ENCODE peak calls at places on chromosomes 13 and 19, in eight cellular contexts. R is SJCRH30; E is thoracic aorta; Y is tibial nerve; O is keratinocyte; C is breast epithelium; U is CD8-positive, alpha-beta T cell; K is stomach. H is an unnamed sample.

GRCh38 chr13:73230714-73231113 is 171.9 kb downstream of the KLF5 start:
- DNase-seq in U (no peak), C (no peak), O (no peak), Y (no peak), R (no peak), E (no peak), K (no peak), H (no peak)

GRCh38 chr19:38452430-38453366 is 19.2 kb downstream of the RYR1 start:
- DNase-seq in E (no peak), R (peak; percentile 74), C (no peak), K (no peak), U (no peak), O (no peak), Y (no peak), H (no peak)

GRCh38 chr13:51286135-51287002 is 53.1 kb upstream of the SERPINE3 start:
- DNase-seq in U (peak; percentile 56), C (peak; percentile 64), O (no peak), K (peak; percentile 83), Y (peak; percentile 74), R (peak; percentile 83), E (peak; percentile 15), H (peak; percentile 54)

GRCh38 chr13:114230117-114230516 is 4.6 kb upstream of the CDC16 start:
- DNase-seq in C (no peak), Y (no peak), O (no peak), R (no peak), U (no peak), K (no peak), E (no peak), H (no peak)

GRCh38 chr13:78185700-78186099 is 267.1 kb upstream of the EDNRB start:
- DNase-seq in O (no peak), U (no peak), C (no peak), Y (no peak), R (no peak), E (no peak), K (no peak), H (no peak)

GRCh38 chr19:33998739-33999345 is 173.5 kb upstream of the LSM14A start:
- DNase-seq in O (no peak), C (no peak), E (no peak), R (no peak), K (no peak), U (no peak), Y (no peak), H (no peak)

GRCh38 chr13:40974460-40975407 is 44.4 kb downstream of the ELF1 start:
- DNase-seq in E (no peak), U (no peak), Y (no peak), O (no peak), R (peak; percentile 63), K (no peak), C (no peak), H (peak; percentile 35)

GRCh38 chr19:48837586-48838191 is 1.4 kb upstream of the HSD17B14 start:
- DNase-seq in O (no peak), E (no peak), Y (no peak), R (no peak), K (no peak), C (no peak), U (no peak), H (no peak)

GRCh38 chr13:65724261-65724660 is 1505.9 kb downstream of the PCDH9 start:
- DNase-seq in Y (no peak), O (no peak), U (no peak), E (no peak), R (peak; percentile 4), K (no peak), C (no peak), H (no peak)

GRCh38 chr13:52600666-52601065 is 41.6 kb upstream of the HNRNPA1L2 start:
- DNase-seq in R (no peak), K (no peak), U (no peak), C (no peak), E (no peak), O (no peak), Y (no peak), H (no peak)

GRCh38 chr19:2511991-2512390 is 36.1 kb downstream of the GADD45B start:
- DNase-seq in C (no peak), E (no peak), K (no peak), R (no peak), O (no peak), U (no peak), Y (no peak), H (no peak)

GRCh38 chr19:2973229-2973628 is 4.1 kb upstream of the TLE6 start:
- DNase-seq in K (no peak), Y (no peak), E (no peak), C (no peak), O (no peak), R (no peak), U (no peak), H (no peak)

GRCh38 chr13:49540552-49540951 is 44.8 kb downstream of the PHF11 start:
- DNase-seq in C (no peak), U (no peak), R (no peak), O (no peak), Y (no peak), K (no peak), E (no peak), H (no peak)

GRCh38 chr13:29427937-29428309 is 167.6 kb downstream of the SLC7A1 start:
- DNase-seq in U (no peak), E (no peak), O (no peak), C (no peak), R (no peak), K (no peak), Y (no peak), H (no peak)

GRCh38 chr19:4144666-4145261 is 8.7 kb upstream of the CREB3L3 start:
- DNase-seq in R (no peak), E (no peak), K (peak; percentile 32), C (no peak), U (no peak), O (no peak), Y (no peak), H (peak; percentile 80)

GRCh38 chr19:1387684-1388636 is 4.3 kb downstream of the NDUFS7 start:
- DNase-seq in K (no peak), C (no peak), E (no peak), R (no peak), U (no peak), Y (no peak), O (no peak), H (no peak)
- H3K27ac ChIP-seq in K (no peak overlapping the region), C (no peak overlapping the region), E (no peak overlapping the region), R (no peak overlapping the region), U (no peak overlapping the region), Y (no peak overlapping the region), O (no peak overlapping the region), H (no peak overlapping the region)

GRCh38 chr13:98482476-98483444 is 94.1 kb downstream of the STK24 start:
- DNase-seq in Y (peak; percentile 61), U (no peak), O (no peak), R (peak; percentile 60), K (peak; percentile 87), E (no peak), C (peak; percentile 57), H (peak; percentile 17)

GRCh38 chr13:98481511-98481951 is 95.4 kb downstream of the STK24 start:
- DNase-seq in R (peak; percentile 85), O (no peak), U (no peak), C (no peak), Y (no peak), K (no peak), E (no peak), H (no peak)

GRCh38 chr13:98485561-98485960 is 91.3 kb downstream of the STK24 start:
- DNase-seq in Y (no peak), E (no peak), K (no peak), R (peak; percentile 48), U (no peak), C (no peak), O (no peak), H (no peak)

GRCh38 chr13:98484289-98485219 is 92.4 kb downstream of the STK24 start:
- DNase-seq in K (peak; percentile 85), Y (no peak), U (peak; percentile 34), C (peak; percentile 89), E (peak; percentile 85), R (peak; percentile 95), O (peak; percentile 96), H (peak; percentile 84)

GRCh38 chr13:98483636-98484288 is 93.1 kb downstream of the STK24 start:
- DNase-seq in U (no peak), C (no peak), Y (no peak), E (no peak), K (no peak), O (no peak), R (peak; percentile 25), H (peak; percentile 9)
- H3K4me1 ChIP-seq in U (peaks cover 26% of the 10 kb centered on the region), C (peaks cover 23% of the 10 kb centered on the region), Y (peaks cover 84% of the 10 kb centered on the region), E (peaks cover 38% of the 10 kb centered on the region), K (peaks cover 80% of the 10 kb centered on the region), O (peaks cover 42% of the 10 kb centered on the region), R (peaks cover 53% of the 10 kb centered on the region), H (peaks cover 35% of the 10 kb centered on the region)

GRCh38 chr13:90622547-90622946 is 724.9 kb upstream of the MIR17HG start:
- DNase-seq in O (peak; percentile 11), R (no peak), K (no peak), U (no peak), E (no peak), Y (no peak), C (no peak), H (no peak)

GRCh38 chr13:90628471-90628870 is 719.0 kb upstream of the MIR17HG start:
- DNase-seq in R (no peak), C (no peak), O (no peak), U (no peak), Y (no peak), E (no peak), K (no peak), H (no peak)

GRCh38 chr13:90627813-90628212 is 719.7 kb upstream of the MIR17HG start:
- DNase-seq in U (no peak), O (no peak), E (no peak), K (no peak), R (no peak), Y (no peak), C (no peak), H (no peak)

GRCh38 chr13:90618133-90618532 is 729.4 kb upstream of the MIR17HG start:
- DNase-seq in E (no peak), K (no peak), R (no peak), Y (no peak), C (no peak), U (no peak), O (no peak), H (no peak)

GRCh38 chr13:90623318-90624011 is 724.0 kb upstream of the MIR17HG start:
- DNase-seq in O (no peak), Y (no peak), K (no peak), U (no peak), E (no peak), R (no peak), C (no peak), H (no peak)
- H3K4me3 ChIP-seq in O (peak overlapping the region; percentile 41), Y (no peak overlapping the region), K (no peak overlapping the region), U (no peak overlapping the region), E (no peak overlapping the region), R (no peak overlapping the region), C (no peak overlapping the region), H (no peak overlapping the region)

GRCh38 chr19:10543420-10544241 is at the start of gene ATG4D:
- DNase-seq in E (no peak), Y (peak; percentile 56), R (peak; percentile 85), O (no peak), U (peak; percentile 77), C (peak; percentile 70), K (peak; percentile 96), H (peak; percentile 97)

GRCh38 chr19:10544242-10544752 is 593 bp downstream of the ATG4D start:
- DNase-seq in O (no peak), R (no peak), Y (no peak), C (no peak), U (no peak), E (no peak), K (peak; percentile 66), H (peak; percentile 83)

GRCh38 chr19:10546817-10547216 is 3.1 kb downstream of the ATG4D start:
- DNase-seq in E (no peak), C (no peak), K (no peak), Y (no peak), U (no peak), O (no peak), R (no peak), H (no peak)

GRCh38 chr19:10544753-10545251 is 1.1 kb downstream of the ATG4D start:
- DNase-seq in C (no peak), E (no peak), K (no peak), R (no peak), O (no peak), Y (no peak), U (no peak), H (no peak)

GRCh38 chr19:10543059-10543419 is 665 bp upstream of the ATG4D start:
- DNase-seq in K (no peak), O (no peak), C (no peak), U (no peak), Y (no peak), R (no peak), E (no peak), H (no peak)
- H3K27ac ChIP-seq in K (peak overlapping the region; percentile 94), O (no peak overlapping the region), C (no peak overlapping the region), U (no peak overlapping the region), Y (no peak overlapping the region), R (no peak overlapping the region), E (no peak overlapping the region), H (peak overlapping the region; percentile 96)

H was measured in Peyer's patch.